ENCODE peak calls at places on chromosomes 4 and X, in nine cellular contexts. One of them, this sample, is unnamed. For H3K4me1, the result is how much of the 10 kb centered on the place peaks cover.

GRCh38 chr4:39961311-39961877 is 16.3 kb downstream of the PDS5A start:
- DNase-seq in lower lobe of right lung: no peak
- DNase-seq in CD8-positive, alpha-beta memory T cell: no peak
- DNase-seq in neural progenitor cell: no peak
- DNase-seq in upper lobe of left lung: no peak
- DNase-seq in testis: no peak
- DNase-seq in IMR-90: no peak
- DNase-seq in naive thymus-derived CD4-positive, alpha-beta T cell: no peak
- DNase-seq in small intestine: no peak
- DNase-seq in this sample: no peak

GRCh38 chr4:26326791-26327190 is 6.0 kb downstream of the RBPJ start:
- DNase-seq in IMR-90: peak
- DNase-seq in small intestine: no peak
- DNase-seq in upper lobe of left lung: no peak
- DNase-seq in CD8-positive, alpha-beta memory T cell: no peak
- DNase-seq in lower lobe of right lung: no peak
- DNase-seq in naive thymus-derived CD4-positive, alpha-beta T cell: no peak
- DNase-seq in testis: no peak
- DNase-seq in neural progenitor cell: no peak
- DNase-seq in this sample: no peak

GRCh38 chr4:147480891-147481576 is at the start of gene EDNRA:
- DNase-seq in upper lobe of left lung: peak
- DNase-seq in CD8-positive, alpha-beta memory T cell: no peak
- DNase-seq in neural progenitor cell: peak
- DNase-seq in naive thymus-derived CD4-positive, alpha-beta T cell: no peak
- DNase-seq in lower lobe of right lung: peak
- DNase-seq in small intestine: no peak
- DNase-seq in testis: peak
- DNase-seq in IMR-90: peak
- DNase-seq in this sample: no peak

GRCh38 chr4:154720123-154720522 is 23.7 kb upstream of the LRAT start:
- DNase-seq in IMR-90: no peak
- DNase-seq in CD8-positive, alpha-beta memory T cell: no peak
- DNase-seq in lower lobe of right lung: no peak
- DNase-seq in neural progenitor cell: no peak
- DNase-seq in naive thymus-derived CD4-positive, alpha-beta T cell: no peak
- DNase-seq in testis: no peak
- DNase-seq in small intestine: no peak
- DNase-seq in upper lobe of left lung: no peak
- DNase-seq in this sample: no peak

GRCh38 chr4:148109216-148109615 is 333.0 kb downstream of the NR3C2 start:
- DNase-seq in naive thymus-derived CD4-positive, alpha-beta T cell: no peak
- DNase-seq in small intestine: no peak
- DNase-seq in neural progenitor cell: no peak
- DNase-seq in IMR-90: no peak
- DNase-seq in lower lobe of right lung: no peak
- DNase-seq in CD8-positive, alpha-beta memory T cell: no peak
- DNase-seq in testis: no peak
- DNase-seq in upper lobe of left lung: no peak
- DNase-seq in this sample: no peak

GRCh38 chr4:627751-628150 is 2.4 kb downstream of the PDE6B start:
- DNase-seq in testis: no peak
- DNase-seq in upper lobe of left lung: peak
- DNase-seq in small intestine: no peak
- DNase-seq in CD8-positive, alpha-beta memory T cell: peak
- DNase-seq in IMR-90: no peak
- DNase-seq in lower lobe of right lung: no peak
- DNase-seq in naive thymus-derived CD4-positive, alpha-beta T cell: no peak
- DNase-seq in neural progenitor cell: no peak
- DNase-seq in this sample: no peak

GRCh38 chr4:177381762-177382310 is 60.4 kb downstream of the AGA start:
- DNase-seq in CD8-positive, alpha-beta memory T cell: no peak
- DNase-seq in upper lobe of left lung: peak
- DNase-seq in testis: no peak
- DNase-seq in small intestine: no peak
- DNase-seq in lower lobe of right lung: no peak
- DNase-seq in neural progenitor cell: no peak
- DNase-seq in IMR-90: no peak
- DNase-seq in naive thymus-derived CD4-positive, alpha-beta T cell: no peak
- DNase-seq in this sample: no peak

GRCh38 chr4:76197001-76197743 is 16.5 kb downstream of the SCARB2 start:
- DNase-seq in testis: no peak
- DNase-seq in CD8-positive, alpha-beta memory T cell: no peak
- DNase-seq in small intestine: no peak
- DNase-seq in upper lobe of left lung: no peak
- DNase-seq in IMR-90: peak
- DNase-seq in naive thymus-derived CD4-positive, alpha-beta T cell: no peak
- DNase-seq in lower lobe of right lung: no peak
- DNase-seq in neural progenitor cell: no peak
- DNase-seq in this sample: no peak

GRCh38 chrX:129781134-129782014 is 1.6 kb downstream of the SASH3 start:
- DNase-seq in small intestine: peak
- DNase-seq in lower lobe of right lung: peak
- DNase-seq in CD8-positive, alpha-beta memory T cell: peak
- DNase-seq in testis: peak
- DNase-seq in IMR-90: no peak
- DNase-seq in upper lobe of left lung: no peak
- DNase-seq in neural progenitor cell: no peak
- DNase-seq in naive thymus-derived CD4-positive, alpha-beta T cell: peak
- DNase-seq in this sample: peak

GRCh38 chrX:7603387-7603786 is 239.6 kb upstream of the VCX start:
- DNase-seq in lower lobe of right lung: no peak
- DNase-seq in IMR-90: no peak
- DNase-seq in neural progenitor cell: no peak
- DNase-seq in testis: no peak
- DNase-seq in upper lobe of left lung: no peak
- DNase-seq in CD8-positive, alpha-beta memory T cell: no peak
- DNase-seq in small intestine: no peak
- DNase-seq in naive thymus-derived CD4-positive, alpha-beta T cell: no peak
- DNase-seq in this sample: no peak

GRCh38 chr4:39892988-39893692 is 84.6 kb downstream of the PDS5A start:
- DNase-seq in upper lobe of left lung: no peak
- DNase-seq in IMR-90: no peak
- DNase-seq in CD8-positive, alpha-beta memory T cell: no peak
- DNase-seq in naive thymus-derived CD4-positive, alpha-beta T cell: no peak
- DNase-seq in neural progenitor cell: no peak
- DNase-seq in lower lobe of right lung: no peak
- DNase-seq in testis: no peak
- DNase-seq in small intestine: no peak
- DNase-seq in this sample: no peak

GRCh38 chr4:5050520-5050955 is 742 bp upstream of the STK32B start:
- DNase-seq in naive thymus-derived CD4-positive, alpha-beta T cell: no peak
- DNase-seq in testis: peak
- DNase-seq in small intestine: peak
- DNase-seq in upper lobe of left lung: peak
- DNase-seq in neural progenitor cell: peak
- DNase-seq in CD8-positive, alpha-beta memory T cell: no peak
- DNase-seq in lower lobe of right lung: peak
- DNase-seq in IMR-90: peak
- DNase-seq in this sample: no peak

GRCh38 chr4:94368459-94368858 is 25.8 kb upstream of the HPGDS start:
- DNase-seq in CD8-positive, alpha-beta memory T cell: no peak
- DNase-seq in small intestine: no peak
- DNase-seq in neural progenitor cell: no peak
- DNase-seq in upper lobe of left lung: no peak
- DNase-seq in IMR-90: no peak
- DNase-seq in naive thymus-derived CD4-positive, alpha-beta T cell: no peak
- DNase-seq in testis: no peak
- DNase-seq in lower lobe of right lung: no peak
- DNase-seq in this sample: no peak

GRCh38 chr4:97774347-97774989 is 368.8 kb downstream of the STPG2 start:
- DNase-seq in lower lobe of right lung: no peak
- DNase-seq in small intestine: no peak
- DNase-seq in IMR-90: no peak
- DNase-seq in neural progenitor cell: no peak
- DNase-seq in upper lobe of left lung: no peak
- DNase-seq in testis: no peak
- DNase-seq in naive thymus-derived CD4-positive, alpha-beta T cell: no peak
- DNase-seq in CD8-positive, alpha-beta memory T cell: no peak
- DNase-seq in this sample: no peak
- H3K27ac ChIP-seq in lower lobe of right lung: no peak
- H3K27ac ChIP-seq in small intestine: no peak
- H3K27ac ChIP-seq in IMR-90: no peak
- H3K27ac ChIP-seq in neural progenitor cell: no peak
- H3K27ac ChIP-seq in upper lobe of left lung: no peak
- H3K27ac ChIP-seq in testis: no peak
- H3K27ac ChIP-seq in naive thymus-derived CD4-positive, alpha-beta T cell: no peak
- H3K27ac ChIP-seq in CD8-positive, alpha-beta memory T cell: no peak
- H3K27ac ChIP-seq in this sample: no peak

DNA sequence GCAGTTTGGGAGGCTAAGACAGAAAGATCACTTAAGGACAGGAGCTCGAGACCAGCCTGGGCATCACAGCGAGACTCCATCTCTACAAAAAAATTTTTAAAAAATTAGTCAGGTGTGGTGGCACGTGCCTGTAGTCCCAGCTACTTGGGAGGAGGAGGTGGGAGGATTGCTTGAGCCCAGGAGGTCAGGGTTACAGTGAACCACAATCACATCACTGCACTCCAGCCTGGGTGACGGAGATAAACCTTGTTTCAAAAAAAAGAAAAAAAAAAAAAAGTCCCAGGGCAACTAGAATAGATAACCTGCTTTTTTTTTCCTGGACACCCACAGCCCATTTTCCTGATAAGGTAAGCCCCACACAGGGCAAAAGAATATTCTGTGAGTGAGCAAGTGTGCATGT is 96.3 kb downstream of the C4orf51 start:
- DNase-seq in IMR-90: no peak
- DNase-seq in neural progenitor cell: no peak
- DNase-seq in small intestine: no peak
- DNase-seq in CD8-positive, alpha-beta memory T cell: no peak
- DNase-seq in lower lobe of right lung: no peak
- DNase-seq in upper lobe of left lung: no peak
- DNase-seq in testis: no peak
- DNase-seq in naive thymus-derived CD4-positive, alpha-beta T cell: no peak
- DNase-seq in this sample: no peak
- H3K4me1 ChIP-seq in IMR-90: under half
- H3K4me1 ChIP-seq in neural progenitor cell: under half
- H3K4me1 ChIP-seq in small intestine: under half
- H3K4me1 ChIP-seq in CD8-positive, alpha-beta memory T cell: under half
- H3K4me1 ChIP-seq in lower lobe of right lung: under half
- H3K4me1 ChIP-seq in upper lobe of left lung: under half
- H3K4me1 ChIP-seq in testis: under half
- H3K4me1 ChIP-seq in naive thymus-derived CD4-positive, alpha-beta T cell: under half
- H3K4me1 ChIP-seq in this sample: under half

DNA sequence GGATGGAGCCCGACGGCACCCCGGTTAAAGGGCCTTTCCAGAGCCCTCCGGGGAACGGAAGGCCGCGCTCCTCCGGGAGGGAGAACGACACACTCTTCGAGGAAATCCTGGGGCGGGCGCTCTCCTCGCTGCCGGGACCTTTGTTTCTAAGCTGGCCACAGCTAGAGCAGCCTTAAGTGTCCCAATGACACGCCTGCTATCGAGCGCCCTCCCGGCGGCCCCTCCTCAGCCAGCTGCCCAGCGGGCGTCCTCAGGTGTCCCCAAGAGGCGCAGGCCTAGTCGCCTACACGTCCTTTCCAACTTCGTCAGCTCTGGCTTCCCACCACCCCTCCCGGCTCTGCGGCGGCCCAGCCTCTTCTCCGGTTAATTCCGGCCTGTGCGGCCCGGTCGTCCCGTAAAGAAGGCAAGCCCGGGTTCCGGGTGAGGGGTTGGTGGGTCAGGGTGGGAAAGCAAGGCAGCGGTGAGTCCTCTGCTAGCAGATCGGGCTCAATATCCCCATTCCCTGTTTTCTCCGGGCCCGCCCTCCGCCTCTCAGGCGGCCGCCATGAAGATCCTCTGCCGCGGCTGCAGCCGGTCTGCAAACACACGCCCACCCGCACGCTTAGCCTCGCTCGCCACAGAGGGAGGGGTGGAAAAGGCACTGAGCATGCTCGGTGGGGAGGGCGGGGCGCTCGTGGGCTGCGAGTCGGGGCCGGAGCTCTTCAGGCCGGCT is 449 bp upstream of the RAP1GDS1 start:
- DNase-seq in upper lobe of left lung: peak
- DNase-seq in neural progenitor cell: peak
- DNase-seq in testis: peak
- DNase-seq in CD8-positive, alpha-beta memory T cell: peak
- DNase-seq in naive thymus-derived CD4-positive, alpha-beta T cell: peak
- DNase-seq in lower lobe of right lung: peak
- DNase-seq in IMR-90: peak
- DNase-seq in small intestine: peak
- DNase-seq in this sample: peak
- H3K27ac ChIP-seq in upper lobe of left lung: peak
- H3K27ac ChIP-seq in neural progenitor cell: peak
- H3K27ac ChIP-seq in testis: peak
- H3K27ac ChIP-seq in CD8-positive, alpha-beta memory T cell: peak
- H3K27ac ChIP-seq in naive thymus-derived CD4-positive, alpha-beta T cell: peak
- H3K27ac ChIP-seq in lower lobe of right lung: peak
- H3K27ac ChIP-seq in IMR-90: peak
- H3K27ac ChIP-seq in small intestine: peak
- H3K27ac ChIP-seq in this sample: peak

GRCh38 chrX:46715521-46715920 is 43.4 kb downstream of the SLC9A7 start:
- DNase-seq in neural progenitor cell: no peak
- DNase-seq in IMR-90: no peak
- DNase-seq in CD8-positive, alpha-beta memory T cell: no peak
- DNase-seq in lower lobe of right lung: no peak
- DNase-seq in testis: no peak
- DNase-seq in small intestine: no peak
- DNase-seq in upper lobe of left lung: no peak
- DNase-seq in naive thymus-derived CD4-positive, alpha-beta T cell: no peak
- DNase-seq in this sample: no peak
- H3K4me1 ChIP-seq in neural progenitor cell: under half
- H3K4me1 ChIP-seq in IMR-90: under half
- H3K4me1 ChIP-seq in CD8-positive, alpha-beta memory T cell: under half
- H3K4me1 ChIP-seq in lower lobe of right lung: under half
- H3K4me1 ChIP-seq in testis: under half
- H3K4me1 ChIP-seq in small intestine: under half
- H3K4me1 ChIP-seq in upper lobe of left lung: under half
- H3K4me1 ChIP-seq in naive thymus-derived CD4-positive, alpha-beta T cell: under half
- H3K4me1 ChIP-seq in this sample: under half

DNA sequence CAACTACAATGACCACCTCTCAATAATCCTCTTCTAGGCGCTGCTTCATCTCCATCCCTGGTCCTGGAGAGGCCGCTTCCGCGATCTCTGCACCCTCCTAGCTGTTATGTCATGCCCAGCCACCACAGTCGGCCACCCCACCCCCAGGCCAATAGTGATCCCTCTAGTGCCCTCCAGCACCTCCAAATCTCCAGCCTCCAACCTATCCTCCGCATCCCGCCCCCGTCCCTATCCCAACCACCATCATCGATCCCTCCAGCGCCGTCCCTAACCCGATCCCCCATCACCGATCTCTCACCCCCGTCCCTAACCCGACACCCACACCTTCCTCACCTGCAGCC is 856 bp downstream of the NKRF start:
- DNase-seq in lower lobe of right lung: no peak
- DNase-seq in IMR-90: no peak
- DNase-seq in neural progenitor cell: no peak
- DNase-seq in testis: peak
- DNase-seq in naive thymus-derived CD4-positive, alpha-beta T cell: no peak
- DNase-seq in small intestine: peak
- DNase-seq in upper lobe of left lung: no peak
- DNase-seq in CD8-positive, alpha-beta memory T cell: peak
- DNase-seq in this sample: no peak
- H3K27ac ChIP-seq in lower lobe of right lung: peak
- H3K27ac ChIP-seq in IMR-90: peak
- H3K27ac ChIP-seq in neural progenitor cell: no peak
- H3K27ac ChIP-seq in testis: peak
- H3K27ac ChIP-seq in naive thymus-derived CD4-positive, alpha-beta T cell: peak
- H3K27ac ChIP-seq in small intestine: peak
- H3K27ac ChIP-seq in upper lobe of left lung: peak
- H3K27ac ChIP-seq in CD8-positive, alpha-beta memory T cell: peak
- H3K27ac ChIP-seq in this sample: peak

GRCh38 chr4:87032884-87033533 is 98.2 kb downstream of the AFF1 start:
- DNase-seq in neural progenitor cell: peak
- DNase-seq in testis: no peak
- DNase-seq in naive thymus-derived CD4-positive, alpha-beta T cell: no peak
- DNase-seq in lower lobe of right lung: no peak
- DNase-seq in CD8-positive, alpha-beta memory T cell: no peak
- DNase-seq in upper lobe of left lung: no peak
- DNase-seq in IMR-90: peak
- DNase-seq in small intestine: peak
- DNase-seq in this sample: no peak
- H3K4me1 ChIP-seq in neural progenitor cell: half or more
- H3K4me1 ChIP-seq in testis: half or more
- H3K4me1 ChIP-seq in naive thymus-derived CD4-positive, alpha-beta T cell: under half
- H3K4me1 ChIP-seq in lower lobe of right lung: half or more
- H3K4me1 ChIP-seq in CD8-positive, alpha-beta memory T cell: half or more
- H3K4me1 ChIP-seq in upper lobe of left lung: half or more
- H3K4me1 ChIP-seq in IMR-90: under half
- H3K4me1 ChIP-seq in small intestine: under half
- H3K4me1 ChIP-seq in this sample: half or more